ENCODE peak calls at places on chromosome 1, in nine cellular contexts. I is sciatic nerve; P is AG04450; T is effector memory CD8-positive, alpha-beta T cell; A is memory B cell; R is dermis microvascular lymphatic vessel endothelial cell; G is DMS 273 treated with DMSO at 0.1 percent for 48 hours; W is fibroblast of lung; X is T follicular helper cell. B is an unnamed sample.

GRCh38 chr1:27009601-27010197 is 3.0 kb downstream of the TENT5B start:
- DNase-seq in I (no peak), P (no peak), T (no peak), A (no peak), R (no peak), G (peak), W (no peak), X (no peak), B (no peak)

GRCh38 chr1:153567621-153568366 is 2.1 kb upstream of the S100A2 start:
- DNase-seq in I (peak), P (no peak), T (no peak), A (no peak), R (no peak), G (peak), W (peak), X (no peak), B (peak)

GRCh38 chr1:41547336-41547735 is 62.9 kb upstream of the EDN2 start:
- DNase-seq in I (peak), P (no peak), T (no peak), A (no peak), R (no peak), G (no peak), W (no peak), X (no peak), B (no peak)

GRCh38 chr1:248837045-248837793 is 805 bp upstream of the ZNF672 start:
- DNase-seq in I (peak), P (no peak), T (no peak), A (no peak), R (no peak), G (no peak), W (no peak), X (no peak), B (no peak)

GRCh38 chr1:6397844-6398243 is 4.3 kb upstream of the ACOT7 start:
- DNase-seq in I (no peak), P (no peak), T (no peak), A (no peak), R (no peak), G (no peak), W (no peak), X (no peak), B (no peak)

GRCh38 chr1:115880981-115881672 is 40.2 kb upstream of the NHLH2 start:
- DNase-seq in I (no peak), P (no peak), T (no peak), A (no peak), R (no peak), G (no peak), W (no peak), X (no peak), B (no peak)

GRCh38 chr1:235019456-235019855 is 109.2 kb downstream of the TOMM20 start:
- DNase-seq in I (peak), P (no peak), T (no peak), A (no peak), R (no peak), G (no peak), W (peak), X (no peak), B (no peak)

GRCh38 chr1:209103135-209103534 is 480.4 kb upstream of the CAMK1G start:
- DNase-seq in I (no peak), P (no peak), T (no peak), A (no peak), R (no peak), G (peak), W (no peak), X (no peak), B (no peak)

GRCh38 chr1:185663332-185663731 is 70.9 kb upstream of the HMCN1 start:
- DNase-seq in I (no peak), P (no peak), T (no peak), A (no peak), R (no peak), G (no peak), W (no peak), X (no peak), B (no peak)

GRCh38 chr1:25239681-25240541 is 7.3 kb downstream of the RSRP1 start:
- DNase-seq in I (peak), P (peak), T (peak), A (peak), R (no peak), G (peak), W (peak), X (peak), B (peak)

GRCh38 chr1:48785869-48786268 is 9.2 kb upstream of the BEND5 start:
- DNase-seq in I (no peak), P (no peak), T (no peak), A (no peak), R (no peak), G (no peak), W (no peak), X (no peak), B (no peak)

GRCh38 chr1:51926171-51926812 is 47.8 kb upstream of the NRDC start:
- DNase-seq in I (no peak), P (no peak), T (no peak), A (no peak), R (peak), G (peak), W (peak), X (no peak), B (peak)

GRCh38 chr1:51927029-51927428 is 48.5 kb upstream of the NRDC start:
- DNase-seq in I (no peak), P (no peak), T (no peak), A (no peak), R (no peak), G (no peak), W (peak), X (no peak), B (no peak)

GRCh38 chr1:44592208-44593145 is 81.8 kb downstream of the TMEM53 start:
- DNase-seq in I (no peak), P (no peak), T (no peak), A (no peak), R (no peak), G (no peak), W (no peak), X (no peak), B (no peak)